ENCODE peak calls at places on chromosomes 5 and 9, in six cellular contexts. T is thoracic aorta, X is lung, L is heart left ventricle, Y is AG04450, O is breast epithelium. B is an unnamed sample.
A peak's percentile ranks its signal among the peaks of the same experiment; 100 is the strongest.

GRCh38 chr9:131320031-131320685 is 30.6 kb downstream of the PLPP7 start:
- DNase-seq in T (no peak), X (no peak), L (peak; percentile 76), Y (no peak), O (no peak), B (no peak)

GRCh38 chr5:142717582-142718215 is 31.8 kb upstream of the FGF1 start:
- DNase-seq in T (no peak), X (no peak), L (peak; percentile 43), Y (peak; percentile 34), O (no peak), B (peak; percentile 41)

GRCh38 chr5:9544056-9544455 is 1.8 kb downstream of the SEMA5A start:
- DNase-seq in T (no peak), X (no peak), L (no peak), Y (no peak), O (no peak), B (no peak)

GRCh38 chr5:132459983-132460834 is 30.4 kb downstream of the IRF1 start:
- DNase-seq in T (no peak), X (peak; percentile 56), L (peak; percentile 45), Y (no peak), O (no peak), B (no peak)

GRCh38 chr9:134661299-134661698 is 19.7 kb downstream of the COL5A1 start:
- DNase-seq in T (no peak), X (no peak), L (no peak), Y (no peak), O (no peak), B (no peak)

GRCh38 chr5:94276751-94277150 is 341.7 kb downstream of the KIAA0825 start:
- DNase-seq in T (no peak), X (no peak), L (no peak), Y (no peak), O (no peak), B (peak; percentile 9)

GRCh38 chr5:134101686-134102439 is 12.6 kb upstream of the TCF7 start:
- DNase-seq in T (no peak), X (peak; percentile 60), L (peak; percentile 53), Y (no peak), O (no peak), B (peak; percentile 63)

GRCh38 chr9:36847781-36848673 is 186.0 kb downstream of the PAX5 start:
- DNase-seq in T (no peak), X (no peak), L (no peak), Y (no peak), O (no peak), B (no peak)

GRCh38 chr5:134506054-134507039 is 19.1 kb upstream of the JADE2 start:
- DNase-seq in T (no peak), X (peak; percentile 79), L (peak; percentile 78), Y (no peak), O (peak; percentile 76), B (peak; percentile 99)

GRCh38 chr9:136825295-136826187 is 16.7 kb upstream of the AJM1 start:
- DNase-seq in T (no peak), X (no peak), L (no peak), Y (no peak), O (no peak), B (no peak)

GRCh38 chr5:142866563-142867275 is 96.5 kb downstream of the ARHGAP26 start:
- DNase-seq in T (no peak), X (peak; percentile 43), L (peak; percentile 45), Y (peak; percentile 18), O (no peak), B (no peak)

GRCh38 chr5:125913200-125913599 is 510.0 kb upstream of the GRAMD2B start:
- DNase-seq in T (no peak), X (no peak), L (no peak), Y (no peak), O (no peak), B (no peak)

GRCh38 chr9:81389569-81389993 is 299.8 kb downstream of the TLE1 start:
- DNase-seq in T (peak; percentile 8), X (no peak), L (no peak), Y (peak; percentile 92), O (no peak), B (peak; percentile 87)

GRCh38 chr9:14278291-14278721 is 35.6 kb downstream of the NFIB start:
- DNase-seq in T (no peak), X (no peak), L (no peak), Y (no peak), O (no peak), B (peak; percentile 96)

GRCh38 chr9:110027624-110028023 is 180.3 kb downstream of the C9orf152 start:
- DNase-seq in T (no peak), X (no peak), L (no peak), Y (no peak), O (no peak), B (no peak)

GRCh38 chr9:20117985-20118384 is 329.1 kb upstream of the SLC24A2 start:
- DNase-seq in T (no peak), X (no peak), L (no peak), Y (no peak), O (no peak), B (no peak)

GRCh38 chr5:89989831-89990230 is 419.7 kb downstream of the CETN3 start:
- DNase-seq in T (no peak), X (no peak), L (no peak), Y (no peak), O (no peak), B (no peak)

GRCh38 chr5:135304352-135305221 is 94.4 kb downstream of the MACROH2A1 start:
- DNase-seq in T (no peak), X (peak; percentile 23), L (no peak), Y (no peak), O (no peak), B (no peak)

GRCh38 chr9:95349109-95350038 is 31.9 kb upstream of the FANCC start:
- DNase-seq in T (no peak), X (no peak), L (no peak), Y (no peak), O (no peak), B (no peak)

GRCh38 chr5:172104021-172104420 is 84.0 kb downstream of the STK10 start:
- DNase-seq in T (no peak), X (no peak), L (no peak), Y (no peak), O (no peak), B (no peak)

GRCh38 chr9:129275626-129276247 is 97.7 kb upstream of the IER5L start:
- DNase-seq in T (no peak), X (no peak), L (peak; percentile 7), Y (no peak), O (peak; percentile 53), B (no peak)

DNA sequence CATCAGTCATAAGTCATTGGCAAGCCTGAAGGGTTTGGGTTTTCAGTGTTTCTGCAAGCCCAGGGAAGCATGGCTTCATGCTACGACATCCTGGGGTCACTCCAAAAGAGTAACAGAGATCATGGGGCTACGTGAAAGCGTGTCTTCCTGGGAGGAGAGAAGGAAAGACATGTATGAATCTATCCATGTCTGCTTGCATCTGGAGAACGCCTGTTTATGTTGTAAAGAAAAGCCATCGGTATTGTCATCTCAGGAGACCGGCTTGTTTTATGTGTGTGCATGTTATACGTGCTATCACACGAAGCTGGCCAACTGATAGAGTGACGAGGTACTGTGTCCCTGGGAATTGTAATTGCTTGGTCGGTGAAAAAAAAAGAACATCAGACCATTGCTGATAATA is 460 bp upstream of the CDH6 start:
- DNase-seq in T (no peak), X (no peak), L (no peak), Y (no peak), O (no peak), B (no peak)
- H3K4me3 ChIP-seq in T (peak overlapping the region; percentile 79), X (no peak overlapping the region), L (peak overlapping the region; percentile 54), Y (peak overlapping the region; percentile 76), O (peak overlapping the region; percentile 43), B (peak overlapping the region; percentile 74)

DNA sequence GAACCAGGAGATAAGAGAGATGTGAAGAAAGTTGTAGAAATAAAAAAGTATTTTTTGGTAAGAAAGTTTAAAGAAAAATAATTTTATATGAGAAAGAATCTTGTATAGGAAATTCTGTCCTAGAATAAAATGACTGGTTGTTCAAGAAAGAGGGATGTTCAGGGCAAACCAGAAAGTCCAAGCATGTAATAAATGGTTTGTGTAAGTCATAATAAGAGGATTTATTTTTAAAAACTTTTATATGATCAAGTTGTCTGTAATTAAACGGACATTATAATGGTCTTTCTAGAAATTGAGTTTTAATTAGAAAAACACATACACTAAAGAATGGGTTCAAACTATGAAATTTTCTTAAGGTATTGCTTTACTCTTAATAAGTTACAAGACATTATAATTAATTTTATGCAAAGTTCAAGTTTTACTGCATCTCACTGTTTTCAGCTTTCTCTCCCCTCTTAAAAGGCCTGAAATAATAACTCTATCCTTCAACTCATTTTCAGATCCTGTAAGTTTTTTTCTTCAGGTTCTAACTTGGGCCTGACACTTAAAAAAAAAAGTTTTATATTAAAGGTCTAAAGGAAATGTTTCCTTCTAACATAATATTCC is 56.1 kb upstream of the ZNF300 start:
- DNase-seq in T (no peak), X (no peak), L (no peak), Y (no peak), O (no peak), B (no peak)
- H3K9me3 ChIP-seq in T (peaks cover 11% of the 10 kb centered on the region), X (peaks cover 6% of the 10 kb centered on the region), L (no peaks in the 10 kb centered on the region), Y (peaks cover 14% of the 10 kb centered on the region), O (peaks cover 71% of the 10 kb centered on the region), B (peaks cover 46% of the 10 kb centered on the region)

GRCh38 chr5:43036856-43037711 is 3.0 kb downstream of the ANXA2R start:
- DNase-seq in T (no peak), X (no peak), L (no peak), Y (no peak), O (no peak), B (peak; percentile 38)
- H3K4me3 ChIP-seq in T (peak overlapping the region; percentile 64), X (peak overlapping the region; percentile 0), L (peak overlapping the region; percentile 74), Y (peak overlapping the region; percentile 65), O (peak overlapping the region; percentile 31), B (peak overlapping the region; percentile 63)

GRCh38 chr5:158451203-158451982 is 592.4 kb upstream of the CLINT1 start:
- DNase-seq in T (peak; percentile 20), X (no peak), L (peak; percentile 66), Y (no peak), O (no peak), B (peak; percentile 75)
- H3K9me3 ChIP-seq in T (no peaks in the 10 kb centered on the region), X (no peaks in the 10 kb centered on the region), L (no peaks in the 10 kb centered on the region), Y (peaks cover 4% of the 10 kb centered on the region), O (no peaks in the 10 kb centered on the region), B (peaks cover 5% of the 10 kb centered on the region)

B was measured in MG63.